ENCODE peak calls at places on chromosomes 1 and 21, in seven cellular contexts. U is IMR-90, I is transverse colon, K is stomach, P is heart right ventricle, V is body of pancreas, Y is A549. M is an unnamed sample. For H3K4me1, the result is how much of the 10 kb centered on the place peaks cover.

GRCh38 chr21:26964379-26964778 is 2.5 kb downstream of the ADAMTS5 start:
- DNase-seq in U (peak), K (peak), P (peak), Y (no peak), V (no peak), I (peak), M (no peak)

GRCh38 chr1:169072945-169073725 is 33.4 kb upstream of the ATP1B1 start:
- DNase-seq in K (no peak), V (no peak), Y (no peak), P (no peak), I (peak), U (no peak), M (no peak)

GRCh38 chr1:220818421-220819173 is 31.9 kb downstream of the MTARC1 start:
- DNase-seq in I (peak), P (no peak), K (no peak), U (peak), Y (peak), V (no peak), M (no peak)

GRCh38 chr1:226629896-226630550 is 81.5 kb downstream of the STUM start:
- DNase-seq in Y (no peak), K (no peak), U (no peak), P (no peak), V (no peak), I (no peak), M (no peak)

GRCh38 chr1:31581821-31582810 is 5.8 kb downstream of the TINAGL1 start:
- DNase-seq in Y (no peak), U (no peak), V (no peak), I (no peak), P (no peak), K (no peak), M (no peak)

GRCh38 chr1:15418811-15419515 is 9.3 kb downstream of the EFHD2 start:
- DNase-seq in V (peak), U (no peak), P (no peak), K (peak), Y (no peak), I (no peak), M (no peak)

GRCh38 chr1:228360533-228361313 is 45.9 kb downstream of the TRIM11 start:
- DNase-seq in I (no peak), V (peak), P (peak), Y (no peak), U (no peak), K (no peak), M (no peak)

GRCh38 chr1:227730630-227731151 is 4.4 kb downstream of the JMJD4 start:
- DNase-seq in U (no peak), I (no peak), Y (no peak), P (no peak), K (no peak), V (no peak), M (no peak)

GRCh38 chr1:27574001-27574781 is 29.8 kb downstream of the AHDC1 start:
- DNase-seq in I (no peak), P (peak), U (no peak), V (no peak), K (no peak), Y (no peak), M (no peak)

GRCh38 chr1:33319186-33319948 is 1.5 kb downstream of the A3GALT2 start:
- DNase-seq in U (no peak), Y (no peak), K (no peak), V (no peak), I (no peak), P (no peak), M (no peak)

GRCh38 chr1:223700942-223701637 is 11.2 kb upstream of the CAPN2 start:
- DNase-seq in U (peak), I (no peak), Y (peak), K (no peak), V (no peak), P (no peak), M (peak)

GRCh38 chr1:182993746-182994145 is 29.5 kb upstream of the LAMC1 start:
- DNase-seq in U (no peak), Y (no peak), I (no peak), K (no peak), V (no peak), P (no peak), M (no peak)

GRCh38 chr1:235278233-235278914 is 49.6 kb downstream of the ARID4B start:
- DNase-seq in K (no peak), I (no peak), U (no peak), P (no peak), V (peak), Y (no peak), M (no peak)

GRCh38 chr21:35222021-35222420 is 172.9 kb upstream of the RUNX1 start:
- DNase-seq in V (no peak), Y (no peak), I (no peak), U (no peak), P (no peak), K (no peak), M (no peak)

GRCh38 chr1:232271991-232272589 is 357.8 kb downstream of the SIPA1L2 start:
- DNase-seq in U (peak), P (no peak), V (no peak), I (no peak), K (no peak), Y (no peak), M (no peak)

GRCh38 chr1:153946622-153947246 is at the start of gene DENND4B:
- DNase-seq in Y (peak), V (peak), I (peak), P (peak), K (peak), U (peak), M (peak)

GRCh38 chr1:190328361-190328760 is 149.3 kb downstream of the BRINP3 start:
- DNase-seq in Y (no peak), K (no peak), I (no peak), V (no peak), U (peak), P (no peak), M (no peak)

GRCh38 chr1:208198271-208198670 is 45.9 kb downstream of the PLXNA2 start:
- DNase-seq in P (no peak), K (no peak), I (no peak), V (no peak), Y (no peak), U (no peak), M (no peak)

GRCh38 chr1:53465023-53465957 is 6.1 kb downstream of the DMRTB1 start:
- DNase-seq in V (no peak), U (no peak), I (no peak), P (no peak), K (no peak), Y (no peak), M (no peak)

GRCh38 chr1:150895618-150896017 is 8.7 kb downstream of the CTXND2 start:
- DNase-seq in P (no peak), Y (peak), V (no peak), I (no peak), U (peak), K (no peak), M (no peak)

GRCh38 chr21:27505516-27505915 is 538.6 kb upstream of the ADAMTS5 start:
- DNase-seq in V (no peak), Y (no peak), P (no peak), I (no peak), U (peak), K (no peak), M (no peak)

DNA sequence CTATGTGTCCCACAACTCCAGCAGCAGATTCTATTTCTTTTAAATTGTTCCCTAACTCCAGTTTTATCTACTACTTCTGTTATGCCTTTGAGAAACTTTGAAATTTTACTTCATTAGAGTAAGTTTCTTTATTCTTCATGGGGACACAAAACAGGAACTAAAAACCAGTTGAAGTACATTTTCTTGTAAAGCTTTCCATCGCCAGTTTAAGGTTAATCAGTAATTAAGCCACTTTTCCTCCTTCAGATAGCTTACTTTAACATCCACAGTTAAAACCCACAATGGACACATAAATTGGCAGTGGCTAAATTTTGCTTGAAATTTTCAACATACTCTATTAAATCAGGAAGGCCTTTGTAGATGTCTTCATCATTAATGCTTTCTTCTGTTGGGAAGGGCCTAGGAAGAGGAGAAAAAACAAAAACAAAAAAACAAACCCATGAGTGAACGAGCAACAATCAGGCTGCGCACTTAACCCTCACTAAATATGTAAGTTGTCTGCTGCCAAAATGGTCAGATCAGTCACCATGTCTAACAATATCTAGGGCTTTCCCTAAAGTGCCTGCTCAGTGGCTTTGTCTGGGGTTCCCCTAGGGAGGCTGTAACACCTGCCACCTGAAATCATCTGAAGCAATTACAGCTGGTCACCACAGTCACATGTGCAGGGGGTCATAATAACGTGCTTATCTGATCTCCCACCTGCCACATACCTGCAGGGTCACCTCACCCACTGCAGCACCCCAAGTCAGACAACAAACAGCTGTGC is 187.9 kb downstream of the VAV3 start:
- DNase-seq in V (no peak), K (no peak), U (no peak), P (no peak), Y (no peak), I (no peak), M (no peak)
- H3K4me3 ChIP-seq in V (no peak), K (no peak), U (no peak), P (no peak), Y (no peak), I (no peak), M (no peak)

GRCh38 chr1:40389234-40389815 is 15.8 kb downstream of the SMAP2 start:
- DNase-seq in P (no peak), U (no peak), Y (no peak), K (no peak), I (no peak), V (no peak), M (no peak)
- H3K4me1 ChIP-seq in P (under half), U (under half), Y (under half), K (half or more), I (under half), V (half or more), M (under half)

DNA sequence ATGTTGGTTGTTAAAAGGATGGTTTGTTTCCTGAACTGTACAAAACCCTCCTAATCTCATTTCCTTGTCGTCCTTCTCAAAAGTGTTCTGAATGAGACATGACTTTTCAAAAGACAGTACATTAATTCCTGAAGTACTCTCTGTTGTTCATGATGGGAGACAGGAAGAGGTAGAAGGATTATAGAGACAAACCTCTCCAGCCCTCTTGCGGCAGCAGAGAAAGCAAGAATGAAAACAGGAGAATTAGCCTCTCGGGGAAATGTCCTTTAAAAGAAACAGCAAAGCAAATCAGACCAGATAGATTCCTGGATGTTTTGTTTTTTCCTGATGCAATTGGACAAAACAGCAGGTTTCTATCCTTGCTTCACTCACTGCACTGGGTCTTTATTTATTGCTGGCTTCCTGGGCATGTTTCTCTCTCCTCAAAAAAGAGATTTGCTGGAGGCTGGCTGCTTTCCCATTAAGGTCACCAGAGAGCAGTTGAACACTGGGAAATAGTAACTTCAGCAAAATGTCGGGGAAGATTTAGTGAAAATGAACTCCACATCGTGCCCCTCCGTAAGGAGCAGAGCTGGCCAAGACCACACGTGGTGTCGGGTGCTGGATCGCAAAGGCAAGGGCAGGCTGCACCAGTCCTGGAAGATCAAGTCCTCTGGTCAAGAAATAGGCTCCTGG is 145.8 kb upstream of the SYT6 start:
- DNase-seq in I (no peak), K (no peak), Y (no peak), V (no peak), P (no peak), U (peak), M (no peak)
- TF ChIP-seq CTCF in I (no peak), K (no peak), Y (no peak), V (no peak), P (no peak), U (no peak), M (no peak)

GRCh38 chr1:89804646-89805237 is 16.1 kb upstream of the LRRC8D start:
- DNase-seq in Y (peak), V (peak), I (peak), U (peak), P (peak), K (peak), M (peak)

GRCh38 chr1:89800718-89801117 is 20.1 kb upstream of the LRRC8D start:
- DNase-seq in Y (no peak), P (no peak), V (no peak), K (no peak), I (no peak), U (no peak), M (no peak)

GRCh38 chr1:89800022-89800655 is 20.7 kb upstream of the LRRC8D start:
- DNase-seq in V (no peak), P (no peak), I (no peak), Y (no peak), U (no peak), K (no peak), M (no peak)

GRCh38 chr1:89802036-89802435 is 18.8 kb upstream of the LRRC8D start:
- DNase-seq in V (no peak), U (no peak), K (no peak), I (no peak), Y (no peak), P (no peak), M (no peak)

GRCh38 chr1:89802841-89803240 is 18.0 kb upstream of the LRRC8D start:
- DNase-seq in P (no peak), U (no peak), V (no peak), I (no peak), K (no peak), Y (no peak), M (no peak)
- H3K4me3 ChIP-seq in P (no peak), U (no peak), V (no peak), I (no peak), K (no peak), Y (no peak), M (no peak)

GRCh38 chr1:201020040-201020591 is 3.4 kb downstream of the KIF21B start:
- DNase-seq in K (no peak), U (no peak), I (peak), Y (no peak), P (no peak), V (no peak), M (peak)
- H3K4me1 ChIP-seq in K (half or more), U (under half), I (under half), Y (half or more), P (under half), V (under half), M (under half)

GRCh38 chr1:202888507-202889360 is at the start of gene RABIF:
- DNase-seq in I (peak), U (peak), P (peak), Y (peak), K (peak), V (peak), M (peak)
- TF ChIP-seq CTCF in I (no peak), U (peak), P (peak), Y (no peak), K (no peak), V (no peak), M (no peak)

GRCh38 chr1:1562556-1563195 is 12.0 kb downstream of the SSU72 start:
- DNase-seq in V (no peak), U (no peak), I (no peak), Y (no peak), P (no peak), K (no peak), M (no peak)
- H3K4me3 ChIP-seq in V (no peak), U (no peak), I (no peak), Y (no peak), P (no peak), K (no peak), M (no peak)

GRCh38 chr1:201734776-201735175 is 94.2 kb upstream of the IPO9 start:
- DNase-seq in Y (no peak), V (no peak), U (no peak), I (no peak), K (no peak), P (no peak), M (no peak)
- H3K4me1 ChIP-seq in Y (under half), V (under half), U (half or more), I (under half), K (under half), P (half or more), M (under half)

GRCh38 chr1:233606813-233607212 is 7.1 kb upstream of the KCNK1 start:
- DNase-seq in U (no peak), I (no peak), V (no peak), K (no peak), P (no peak), Y (no peak), M (no peak)

GRCh38 chr1:233605205-233605604 is 8.7 kb upstream of the KCNK1 start:
- DNase-seq in U (no peak), P (no peak), I (no peak), V (no peak), K (no peak), Y (no peak), M (no peak)

GRCh38 chr1:233609926-233610325 is 4.0 kb upstream of the KCNK1 start:
- DNase-seq in I (no peak), P (no peak), U (no peak), V (no peak), Y (no peak), K (no peak), M (no peak)

GRCh38 chr1:233608988-233609387 is 4.9 kb upstream of the KCNK1 start:
- DNase-seq in Y (no peak), P (no peak), K (no peak), V (no peak), U (no peak), I (no peak), M (no peak)

GRCh38 chr1:233607252-233608119 is 6.4 kb upstream of the KCNK1 start:
- DNase-seq in Y (no peak), P (no peak), I (peak), V (no peak), K (peak), U (no peak), M (no peak)
- TF ChIP-seq CTCF in Y (no peak), P (no peak), I (no peak), V (no peak), K (no peak), U (no peak), M (no peak)